ENCODE peak calls at places on chromosome 18, in six cellular contexts. D is A549, M is endothelial cell of umbilical vein, J is HepG2, O is GM12878, G is K562. C is an unnamed sample.

GRCh38 chr18:32732165-32732564 is 40.7 kb downstream of the KLHL14 start:
- DNase-seq in J (no peak), D (no peak), O (no peak), M (no peak), G (no peak), C (no peak)

GRCh38 chr18:58263055-58263732 is 219.2 kb downstream of the NEDD4L start:
- DNase-seq in D (peak), O (no peak), J (no peak), G (peak), M (peak), C (no peak)

GRCh38 chr18:3115430-3116025 is 102.6 kb upstream of the LPIN2 start:
- DNase-seq in O (no peak), M (no peak), J (no peak), G (no peak), D (no peak), C (no peak)

GRCh38 chr18:74137920-74138538 is 9.6 kb downstream of the FBXO15 start:
- DNase-seq in G (no peak), M (no peak), O (no peak), D (no peak), J (no peak), C (no peak)

GRCh38 chr18:56641714-56642331 is 3.4 kb upstream of the TXNL1 start:
- DNase-seq in M (peak), O (no peak), G (no peak), J (peak), D (peak), C (no peak)

GRCh38 chr18:45957100-45957499 is 10.0 kb downstream of the EPG5 start:
- DNase-seq in O (no peak), G (no peak), M (no peak), D (no peak), J (no peak), C (no peak)

GRCh38 chr18:62938006-62938405 is 222.7 kb downstream of the PHLPP1 start:
- DNase-seq in M (no peak), D (no peak), O (no peak), G (no peak), J (no peak), C (no peak)

GRCh38 chr18:58805482-58806187 is 59.0 kb upstream of the ZNF532 start:
- DNase-seq in D (no peak), G (no peak), M (no peak), J (no peak), O (no peak), C (no peak)

GRCh38 chr18:3367491-3368091 is 82.4 kb upstream of the TGIF1 start:
- DNase-seq in O (no peak), M (no peak), D (no peak), G (no peak), J (no peak), C (no peak)

GRCh38 chr18:10015288-10015701 is 101.5 kb downstream of the VAPA start:
- DNase-seq in O (no peak), M (no peak), J (no peak), G (no peak), D (no peak), C (no peak)

GRCh38 chr18:12318334-12318697 is 10.3 kb downstream of the TUBB6 start:
- DNase-seq in D (no peak), O (no peak), J (no peak), G (peak), M (no peak), C (no peak)

GRCh38 chr18:6941988-6942387 is 175.6 kb downstream of the LAMA1 start:
- DNase-seq in G (no peak), M (no peak), J (no peak), O (no peak), D (no peak), C (no peak)

GRCh38 chr18:3329471-3329870 is 67.5 kb downstream of the MYL12B start:
- DNase-seq in J (no peak), O (no peak), G (no peak), D (no peak), M (no peak), C (no peak)

GRCh38 chr18:32383040-32383819 is 87.5 kb downstream of the GAREM1 start:
- DNase-seq in M (peak), J (peak), D (peak), G (no peak), O (no peak), C (no peak)

DNA sequence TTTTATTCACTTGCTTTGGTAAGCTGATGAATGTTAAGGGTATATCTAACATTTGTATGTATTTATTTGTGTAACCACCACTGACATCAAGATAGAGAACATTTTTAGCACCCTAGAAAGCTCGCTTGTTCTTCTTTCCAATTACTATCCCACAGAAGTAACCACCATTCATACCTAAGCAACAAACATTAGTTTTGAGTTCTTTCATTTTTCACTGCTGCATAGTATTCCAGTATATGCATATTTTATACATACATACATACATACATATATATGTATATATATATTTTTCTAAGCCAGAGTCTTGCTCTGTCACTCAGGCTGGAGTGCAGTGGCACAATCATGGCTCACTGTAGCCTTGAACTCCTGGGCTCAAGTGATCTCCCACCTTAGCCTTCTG is 11.1 kb upstream of the DYM start:
- DNase-seq in D (no peak), M (no peak), J (no peak), O (no peak), G (no peak), C (no peak)
- TF ChIP-seq MYC in D (no peak), M (no peak), J (no peak), O (no peak), G (no peak), C (no peak)

DNA sequence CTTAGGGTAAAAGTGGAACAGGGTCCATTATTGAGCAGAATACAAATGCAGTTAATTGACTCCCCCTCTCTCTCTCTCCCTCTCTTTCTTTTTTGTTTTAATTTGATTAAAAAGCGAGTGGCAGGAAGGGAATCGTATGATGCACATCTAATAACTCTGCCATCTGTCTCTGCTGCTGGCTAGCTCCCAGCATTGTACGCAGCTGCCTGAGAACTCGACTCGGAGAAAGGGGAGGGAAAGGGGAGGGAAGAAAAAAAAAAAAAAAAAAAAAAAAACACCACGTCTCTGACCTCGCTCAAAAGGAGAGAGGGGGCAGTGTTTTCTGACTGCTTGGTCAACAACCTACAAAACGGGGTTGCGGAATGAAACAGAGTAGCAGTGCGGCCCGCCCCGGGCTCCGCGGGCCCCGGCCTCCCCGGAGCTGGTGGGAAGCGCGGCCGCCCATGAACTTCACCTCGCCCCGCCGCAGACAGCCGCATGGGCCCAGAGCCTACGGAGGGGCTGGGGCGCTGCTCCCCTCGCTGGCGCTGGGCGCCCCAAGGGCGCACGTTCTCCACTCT is 265.7 kb downstream of the TCF4 start:
- DNase-seq in O (peak), D (peak), G (no peak), J (no peak), M (peak), C (peak)
- TF ChIP-seq POLR2A in O (peak), D (no peak), G (no peak), J (no peak), M (no peak), C (no peak)

GRCh38 chr18:486929-487328 is 13.6 kb downstream of the COLEC12 start:
- DNase-seq in D (no peak), M (no peak), G (no peak), O (no peak), J (no peak), C (no peak)
- H3K4me3 ChIP-seq in D (no peak), M (no peak), G (no peak), O (no peak), J (no peak), C (no peak)

DNA sequence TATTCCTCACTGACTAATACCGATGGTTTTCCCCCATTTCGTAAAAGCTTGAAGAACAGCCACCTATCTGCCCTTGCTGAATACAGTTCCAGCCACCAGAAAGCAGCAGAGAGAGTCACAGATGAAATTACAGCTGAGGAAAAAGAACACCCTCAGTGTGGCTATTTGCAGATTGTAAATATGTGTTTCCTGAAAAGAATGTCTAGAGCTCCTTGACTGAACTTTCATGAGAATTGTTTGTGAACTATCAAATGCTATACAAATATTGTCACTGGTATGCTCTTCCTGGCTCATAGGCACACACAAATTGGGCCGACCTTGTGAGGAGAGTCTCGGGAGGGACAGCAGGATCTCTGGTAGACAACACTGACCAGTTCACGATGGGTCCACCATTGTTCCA is 58.1 kb upstream of the TTC39C start:
- DNase-seq in O (no peak), G (no peak), J (no peak), M (no peak), D (no peak), C (no peak)
- TF ChIP-seq MYC in O (no peak), G (no peak), J (no peak), M (no peak), D (no peak), C (no peak)

DNA sequence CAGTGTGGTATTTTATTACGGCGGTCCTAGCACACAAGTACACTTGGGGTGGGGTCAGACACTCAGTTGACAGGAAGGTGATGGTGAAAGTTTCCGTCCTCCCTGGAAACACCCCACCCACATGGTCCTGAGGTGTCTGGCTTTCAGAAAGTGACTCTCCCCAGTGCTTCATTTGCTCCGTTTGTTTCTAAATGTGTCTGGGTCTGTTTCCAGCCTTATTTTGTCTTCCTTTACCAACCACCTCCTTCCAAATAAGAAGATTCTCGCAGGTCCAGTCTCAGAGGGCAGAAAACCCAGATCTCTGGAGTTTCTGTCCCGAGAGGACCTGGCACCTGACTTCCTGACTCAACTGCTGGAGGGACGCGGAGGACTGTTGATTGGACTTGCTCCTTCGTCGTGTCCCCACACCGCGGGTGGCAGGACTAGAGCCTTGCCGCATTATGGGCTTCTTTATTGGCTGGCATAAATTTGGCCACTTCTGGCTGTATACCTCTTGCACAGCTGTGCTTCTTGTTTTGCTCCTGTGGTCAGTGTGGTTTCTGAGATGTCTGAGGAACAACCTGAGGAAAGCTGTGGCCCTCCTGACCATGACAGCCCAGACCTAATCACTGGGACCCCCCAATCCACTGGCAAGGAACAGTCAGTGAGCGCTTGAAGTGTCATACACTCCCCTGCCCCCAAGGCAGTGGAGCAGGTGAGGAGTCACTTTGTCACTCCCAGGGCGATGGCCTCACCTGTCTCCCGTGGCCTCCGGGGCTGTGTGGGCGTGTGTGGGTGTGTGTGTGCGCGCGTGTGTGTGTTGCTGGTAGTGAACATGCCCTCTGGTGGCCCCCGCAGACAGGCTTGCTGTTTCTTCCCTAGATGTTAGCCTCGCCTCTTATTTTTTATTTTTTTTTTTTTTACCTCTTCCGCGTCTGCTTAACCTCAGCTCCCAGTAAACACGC is 45.6 kb downstream of the MEX3C start:
- DNase-seq in D (no peak), J (no peak), O (no peak), M (no peak), G (no peak), C (peak)
- TF ChIP-seq POLR2A in D (no peak), J (no peak), O (no peak), M (no peak), G (no peak), C (no peak)

C was measured in NB4.